ENCODE peak calls at places on chromosomes 13 and 19, in six cellular contexts. One of them, this sample, is unnamed.

GRCh38 chr13:35906636-35907035 is 224.5 kb downstream of the DCLK1 start:
- DNase-seq in tibial artery: no peak
- DNase-seq in hepatocyte: no peak
- DNase-seq in breast epithelium: no peak
- DNase-seq in heart right ventricle: no peak
- DNase-seq in lower lobe of right lung: no peak
- DNase-seq in this sample: no peak

GRCh38 chr13:87684850-87685735 is 13.9 kb downstream of the SLITRK5 start:
- DNase-seq in tibial artery: no peak
- DNase-seq in hepatocyte: no peak
- DNase-seq in breast epithelium: no peak
- DNase-seq in heart right ventricle: no peak
- DNase-seq in lower lobe of right lung: no peak
- DNase-seq in this sample: no peak

GRCh38 chr13:20369886-20370361 is 137.8 kb upstream of the GJB6 start:
- DNase-seq in tibial artery: no peak
- DNase-seq in hepatocyte: no peak
- DNase-seq in breast epithelium: no peak
- DNase-seq in heart right ventricle: no peak
- DNase-seq in lower lobe of right lung: no peak
- DNase-seq in this sample: no peak

GRCh38 chr13:61592489-61592888 is 176.8 kb upstream of the PCDH20 start:
- DNase-seq in tibial artery: no peak
- DNase-seq in hepatocyte: no peak
- DNase-seq in breast epithelium: no peak
- DNase-seq in heart right ventricle: no peak
- DNase-seq in lower lobe of right lung: no peak
- DNase-seq in this sample: no peak

GRCh38 chr19:35718345-35719041 is 690 bp downstream of the KMT2B start:
- DNase-seq in tibial artery: no peak
- DNase-seq in hepatocyte: peak
- DNase-seq in breast epithelium: no peak
- DNase-seq in heart right ventricle: peak
- DNase-seq in lower lobe of right lung: peak
- DNase-seq in this sample: peak

GRCh38 chr19:39380521-39381502 is 10.1 kb downstream of the PAF1 start:
- DNase-seq in tibial artery: no peak
- DNase-seq in hepatocyte: no peak
- DNase-seq in breast epithelium: no peak
- DNase-seq in heart right ventricle: no peak
- DNase-seq in lower lobe of right lung: no peak
- DNase-seq in this sample: no peak

GRCh38 chr13:96781141-96781540 is 213.1 kb downstream of the OXGR1 start:
- DNase-seq in tibial artery: peak
- DNase-seq in hepatocyte: no peak
- DNase-seq in breast epithelium: no peak
- DNase-seq in heart right ventricle: no peak
- DNase-seq in lower lobe of right lung: no peak
- DNase-seq in this sample: no peak

GRCh38 chr13:32041429-32041828 is 9.9 kb downstream of the FRY start:
- DNase-seq in tibial artery: no peak
- DNase-seq in hepatocyte: no peak
- DNase-seq in breast epithelium: no peak
- DNase-seq in heart right ventricle: no peak
- DNase-seq in lower lobe of right lung: no peak
- DNase-seq in this sample: no peak

GRCh38 chr13:102325321-102325720 is 76.5 kb downstream of the FGF14 start:
- DNase-seq in tibial artery: no peak
- DNase-seq in hepatocyte: no peak
- DNase-seq in breast epithelium: no peak
- DNase-seq in heart right ventricle: no peak
- DNase-seq in lower lobe of right lung: no peak
- DNase-seq in this sample: no peak

GRCh38 chr19:1239796-1240737 is 1.5 kb upstream of the ATP5F1D start:
- DNase-seq in tibial artery: peak
- DNase-seq in hepatocyte: peak
- DNase-seq in breast epithelium: peak
- DNase-seq in heart right ventricle: peak
- DNase-seq in lower lobe of right lung: peak
- DNase-seq in this sample: peak
- H3K27ac ChIP-seq in tibial artery: peak
- H3K27ac ChIP-seq in hepatocyte: peak
- H3K27ac ChIP-seq in breast epithelium: peak
- H3K27ac ChIP-seq in heart right ventricle: peak
- H3K27ac ChIP-seq in lower lobe of right lung: peak
- H3K27ac ChIP-seq in this sample: peak

GRCh38 chr19:52992109-52993004 is 21.4 kb upstream of the ERVV-1 start:
- DNase-seq in tibial artery: peak
- DNase-seq in hepatocyte: peak
- DNase-seq in breast epithelium: no peak
- DNase-seq in heart right ventricle: peak
- DNase-seq in lower lobe of right lung: no peak
- DNase-seq in this sample: peak
- H3K27ac ChIP-seq in tibial artery: peak
- H3K27ac ChIP-seq in hepatocyte: peak
- H3K27ac ChIP-seq in breast epithelium: peak
- H3K27ac ChIP-seq in heart right ventricle: peak
- H3K27ac ChIP-seq in lower lobe of right lung: no peak
- H3K27ac ChIP-seq in this sample: peak

GRCh38 chr13:27663947-27664346 is 42.3 kb downstream of the POLR1D start:
- DNase-seq in tibial artery: no peak
- DNase-seq in hepatocyte: no peak
- DNase-seq in breast epithelium: no peak
- DNase-seq in heart right ventricle: no peak
- DNase-seq in lower lobe of right lung: no peak
- DNase-seq in this sample: no peak

GRCh38 chr13:27665761-27666160 is 44.1 kb downstream of the POLR1D start:
- DNase-seq in tibial artery: no peak
- DNase-seq in hepatocyte: no peak
- DNase-seq in breast epithelium: peak
- DNase-seq in heart right ventricle: no peak
- DNase-seq in lower lobe of right lung: no peak
- DNase-seq in this sample: no peak

GRCh38 chr13:27666951-27667350 is 45.3 kb downstream of the POLR1D start:
- DNase-seq in tibial artery: no peak
- DNase-seq in hepatocyte: no peak
- DNase-seq in breast epithelium: no peak
- DNase-seq in heart right ventricle: no peak
- DNase-seq in lower lobe of right lung: no peak
- DNase-seq in this sample: no peak

GRCh38 chr13:27665333-27665732 is 43.6 kb downstream of the POLR1D start:
- DNase-seq in tibial artery: no peak
- DNase-seq in hepatocyte: no peak
- DNase-seq in breast epithelium: no peak
- DNase-seq in heart right ventricle: no peak
- DNase-seq in lower lobe of right lung: no peak
- DNase-seq in this sample: no peak

DNA sequence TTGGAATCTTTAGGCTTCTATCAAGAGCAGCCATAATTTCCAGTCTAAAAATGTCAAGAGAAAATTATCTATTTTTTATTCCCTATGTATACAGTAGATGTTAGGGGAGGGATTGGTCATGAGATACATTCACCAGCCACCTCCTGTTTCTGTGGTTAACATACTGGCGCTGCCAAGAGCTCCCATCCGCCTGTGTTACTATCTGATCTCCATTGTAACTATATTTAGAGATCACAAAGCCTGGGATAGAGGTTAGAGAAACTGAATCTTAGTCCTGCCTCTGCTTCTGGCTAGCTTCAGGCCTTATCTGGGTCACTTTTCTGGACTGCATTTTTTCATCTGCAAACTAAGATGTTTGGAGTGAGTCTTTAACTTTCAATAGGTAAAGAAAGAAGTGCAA is 46.3 kb downstream of the POLR1D start:
- DNase-seq in tibial artery: no peak
- DNase-seq in hepatocyte: no peak
- DNase-seq in breast epithelium: no peak
- DNase-seq in heart right ventricle: peak
- DNase-seq in lower lobe of right lung: no peak
- DNase-seq in this sample: no peak
- H3K27ac ChIP-seq in tibial artery: no peak
- H3K27ac ChIP-seq in hepatocyte: no peak
- H3K27ac ChIP-seq in breast epithelium: no peak
- H3K27ac ChIP-seq in heart right ventricle: peak
- H3K27ac ChIP-seq in lower lobe of right lung: no peak
- H3K27ac ChIP-seq in this sample: no peak

GRCh38 chr13:44930280-44930679 is 59.0 kb downstream of the NUFIP1 start:
- DNase-seq in tibial artery: no peak
- DNase-seq in hepatocyte: no peak
- DNase-seq in breast epithelium: no peak
- DNase-seq in heart right ventricle: no peak
- DNase-seq in lower lobe of right lung: no peak
- DNase-seq in this sample: no peak
- H3K27ac ChIP-seq in tibial artery: peak
- H3K27ac ChIP-seq in hepatocyte: peak
- H3K27ac ChIP-seq in breast epithelium: no peak
- H3K27ac ChIP-seq in heart right ventricle: no peak
- H3K27ac ChIP-seq in lower lobe of right lung: no peak
- H3K27ac ChIP-seq in this sample: no peak

DNA sequence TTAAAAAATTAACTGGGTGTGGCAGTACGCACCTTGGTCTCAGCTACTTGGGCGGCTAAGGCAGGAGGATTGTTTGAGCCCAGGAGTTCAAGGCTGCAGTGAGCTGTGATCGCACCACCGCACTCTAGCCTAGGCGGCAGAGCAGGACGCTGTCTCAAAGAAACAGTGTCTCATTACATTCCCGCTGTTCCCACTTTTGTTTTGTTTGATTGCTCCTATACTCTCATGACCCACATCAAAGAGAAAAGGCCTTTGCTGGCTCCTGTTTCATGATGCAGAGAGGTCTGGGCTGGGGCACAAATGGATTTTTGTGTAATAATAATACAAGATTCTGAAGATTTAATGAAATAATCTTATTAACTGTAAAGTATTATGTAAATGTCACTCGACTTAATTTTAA is 85.7 kb downstream of the LACC1 start:
- DNase-seq in tibial artery: no peak
- DNase-seq in hepatocyte: no peak
- DNase-seq in breast epithelium: no peak
- DNase-seq in heart right ventricle: no peak
- DNase-seq in lower lobe of right lung: no peak
- DNase-seq in this sample: no peak
- H3K27ac ChIP-seq in tibial artery: no peak
- H3K27ac ChIP-seq in hepatocyte: no peak
- H3K27ac ChIP-seq in breast epithelium: no peak
- H3K27ac ChIP-seq in heart right ventricle: no peak
- H3K27ac ChIP-seq in lower lobe of right lung: no peak
- H3K27ac ChIP-seq in this sample: no peak

GRCh38 chr13:105328212-105328611 is 1207.2 kb downstream of the EFNB2 start:
- DNase-seq in tibial artery: no peak
- DNase-seq in hepatocyte: no peak
- DNase-seq in breast epithelium: no peak
- DNase-seq in heart right ventricle: no peak
- DNase-seq in lower lobe of right lung: no peak
- DNase-seq in this sample: no peak
- H3K27ac ChIP-seq in tibial artery: no peak
- H3K27ac ChIP-seq in hepatocyte: no peak
- H3K27ac ChIP-seq in breast epithelium: no peak
- H3K27ac ChIP-seq in heart right ventricle: no peak
- H3K27ac ChIP-seq in lower lobe of right lung: no peak
- H3K27ac ChIP-seq in this sample: no peak

DNA sequence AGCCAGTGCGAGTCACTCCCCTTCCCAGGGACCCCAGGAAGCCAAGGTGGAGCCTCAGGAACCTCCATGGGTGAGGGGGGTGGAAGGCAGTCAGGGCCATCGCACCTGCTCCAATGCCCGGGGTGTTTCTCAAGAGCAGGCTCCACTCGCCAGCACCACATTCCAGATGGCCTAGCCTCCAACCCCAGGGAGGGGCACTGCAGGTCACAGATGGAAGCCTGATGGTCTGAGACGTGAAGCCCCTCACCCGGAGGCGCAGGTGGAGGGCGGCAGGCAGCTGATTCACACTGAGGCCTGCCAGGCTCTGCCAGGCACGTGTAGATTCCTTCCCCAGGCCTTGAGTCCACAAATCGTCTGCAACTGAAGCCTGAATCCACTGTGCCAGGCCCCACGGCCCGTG is 23.0 kb upstream of the ISYNA1 start:
- DNase-seq in tibial artery: no peak
- DNase-seq in hepatocyte: no peak
- DNase-seq in breast epithelium: no peak
- DNase-seq in heart right ventricle: no peak
- DNase-seq in lower lobe of right lung: no peak
- DNase-seq in this sample: no peak
- H3K27ac ChIP-seq in tibial artery: peak
- H3K27ac ChIP-seq in hepatocyte: peak
- H3K27ac ChIP-seq in breast epithelium: peak
- H3K27ac ChIP-seq in heart right ventricle: peak
- H3K27ac ChIP-seq in lower lobe of right lung: peak
- H3K27ac ChIP-seq in this sample: peak

DNA sequence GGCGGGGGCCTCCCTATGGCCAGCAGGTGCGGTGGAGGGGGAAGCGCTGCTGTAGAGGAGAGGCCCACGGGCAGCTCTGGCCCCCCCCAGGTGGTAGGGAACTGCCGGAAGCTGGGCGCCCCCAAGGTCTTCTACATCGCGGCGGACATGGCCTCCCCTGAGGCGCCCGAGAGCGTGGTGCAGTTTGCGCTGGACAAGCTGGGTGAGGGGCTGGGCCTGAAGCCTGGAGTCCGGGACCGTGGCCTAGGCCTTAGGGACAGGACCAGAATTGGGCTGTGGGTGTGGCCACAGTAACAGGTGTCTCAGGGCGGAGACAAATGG is 3.8 kb upstream of the RPL36 start:
- DNase-seq in tibial artery: no peak
- DNase-seq in hepatocyte: no peak
- DNase-seq in breast epithelium: no peak
- DNase-seq in heart right ventricle: no peak
- DNase-seq in lower lobe of right lung: no peak
- DNase-seq in this sample: no peak
- H3K27ac ChIP-seq in tibial artery: peak
- H3K27ac ChIP-seq in hepatocyte: peak
- H3K27ac ChIP-seq in breast epithelium: peak
- H3K27ac ChIP-seq in heart right ventricle: peak
- H3K27ac ChIP-seq in lower lobe of right lung: peak
- H3K27ac ChIP-seq in this sample: peak

DNA sequence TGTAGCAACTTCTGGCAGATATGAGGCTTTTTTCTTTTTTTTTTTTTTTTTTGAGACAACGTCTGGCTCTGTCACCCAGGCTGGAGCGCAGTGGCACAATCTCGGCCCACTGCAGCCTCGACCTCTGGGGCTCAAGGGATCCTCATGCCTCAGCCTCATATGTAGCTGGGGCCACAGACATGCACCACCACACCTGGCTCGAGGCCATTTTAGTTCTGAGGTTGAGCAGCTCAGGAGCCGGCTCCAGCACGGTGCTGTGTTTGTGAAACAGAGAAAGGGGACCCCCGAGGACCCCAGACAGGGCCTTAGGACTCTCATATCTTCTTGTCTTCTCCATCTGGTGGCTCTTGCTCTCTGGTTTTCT is 3.4 kb upstream of the FLT3LG start:
- DNase-seq in tibial artery: no peak
- DNase-seq in hepatocyte: no peak
- DNase-seq in breast epithelium: no peak
- DNase-seq in heart right ventricle: no peak
- DNase-seq in lower lobe of right lung: no peak
- DNase-seq in this sample: no peak
- H3K27ac ChIP-seq in tibial artery: no peak
- H3K27ac ChIP-seq in hepatocyte: no peak
- H3K27ac ChIP-seq in breast epithelium: no peak
- H3K27ac ChIP-seq in heart right ventricle: no peak
- H3K27ac ChIP-seq in lower lobe of right lung: no peak
- H3K27ac ChIP-seq in this sample: no peak